ENCODE peak calls at places on chromosomes 3 and 15, in four cellular contexts. Z, V, B and G are unnamed samples.

GRCh38 chr3:195200010-195200822 is 70.7 kb downstream of the XXYLT1 start:
- DNase-seq in Z (no peak), V (no peak), B (no peak), G (no peak)

GRCh38 chr3:53045107-53045783 is 628 bp downstream of the SFMBT1 start:
- DNase-seq in Z (peak), V (peak), B (peak), G (peak)

GRCh38 chr3:180564676-180565075 is 37.3 kb upstream of the TTC14 start:
- DNase-seq in Z (no peak), V (no peak), B (no peak), G (no peak)

GRCh38 chr3:113148307-113148703 is 63.1 kb upstream of the BOC start:
- DNase-seq in Z (no peak), V (no peak), B (no peak), G (no peak)

GRCh38 chr3:13161021-13161759 is 88.0 kb upstream of the IQSEC1 start:
- DNase-seq in Z (no peak), V (no peak), B (no peak), G (no peak)

GRCh38 chr15:57395292-57395691 is 19.0 kb downstream of the CGNL1 start:
- DNase-seq in Z (no peak), V (no peak), B (no peak), G (no peak)

GRCh38 chr3:139491966-139492365 is 15.7 kb upstream of the RBP2 start:
- DNase-seq in Z (no peak), V (no peak), B (no peak), G (no peak)

GRCh38 chr3:45659661-45660566 is 29.3 kb upstream of the SACM1L start:
- DNase-seq in Z (peak), V (peak), B (peak), G (peak)

GRCh38 chr3:154139996-154140436 is 18.8 kb downstream of the ARHGEF26 start:
- DNase-seq in Z (no peak), V (no peak), B (no peak), G (no peak)

GRCh38 chr15:33067456-33067855 is 127.1 kb downstream of the FMN1 start:
- DNase-seq in Z (no peak), V (no peak), B (no peak), G (no peak)

GRCh38 chr3:183377307-183377959 is 51.0 kb downstream of the MCF2L2 start:
- DNase-seq in Z (no peak), V (no peak), B (no peak), G (no peak)

GRCh38 chr3:32238816-32239637 is 547 bp downstream of the CMTM8 start:
- DNase-seq in Z (peak), V (peak), B (peak), G (peak)

GRCh38 chr3:137642831-137643230 is 121.3 kb upstream of the SOX14 start:
- DNase-seq in Z (no peak), V (no peak), B (no peak), G (no peak)

GRCh38 chr15:100572362-100572983 is 29.5 kb downstream of the LINS1 start:
- DNase-seq in Z (no peak), V (no peak), B (no peak), G (no peak)

GRCh38 chr15:72162569-72162968 is 35.0 kb downstream of the GRAMD2A start:
- DNase-seq in Z (no peak), V (no peak), B (no peak), G (no peak)

GRCh38 chr3:46334911-46335478 is 18.9 kb upstream of the CCR2 start:
- DNase-seq in Z (no peak), V (no peak), B (no peak), G (no peak)

GRCh38 chr3:51354766-51355615 is 30.1 kb upstream of the MANF start:
- DNase-seq in Z (no peak), V (no peak), B (no peak), G (no peak)

GRCh38 chr15:61138151-61138550 is 91.0 kb downstream of the RORA start:
- DNase-seq in Z (no peak), V (no peak), B (no peak), G (no peak)

GRCh38 chr3:188568750-188569149 is 414.8 kb downstream of the LPP start:
- DNase-seq in Z (no peak), V (no peak), B (no peak), G (no peak)

GRCh38 chr15:34039180-34039486 is at the start of gene AVEN:
- DNase-seq in Z (no peak), V (no peak), B (no peak), G (no peak)

GRCh38 chr15:33016405-33017024 is 178.0 kb downstream of the FMN1 start:
- DNase-seq in Z (no peak), V (peak), B (no peak), G (no peak)

GRCh38 chr15:73600413-73601050 is 32.7 kb downstream of the NPTN start:
- DNase-seq in Z (no peak), V (no peak), B (no peak), G (no peak)

GRCh38 chr15:96361309-96362000 is 31.0 kb downstream of the NR2F2 start:
- DNase-seq in Z (no peak), V (no peak), B (no peak), G (no peak)

GRCh38 chr15:57510647-57511046 is 81.1 kb upstream of the MYZAP start:
- DNase-seq in Z (peak), V (no peak), B (no peak), G (no peak)

GRCh38 chr3:100402150-100402706 is 889 bp downstream of the LNP1 start:
- DNase-seq in Z (no peak), V (no peak), B (no peak), G (no peak)

GRCh38 chr3:36211656-36211999 is 168.7 kb upstream of the STAC start:
- DNase-seq in Z (no peak), V (no peak), B (no peak), G (no peak)

GRCh38 chr3:50648297-50648696 is 26.4 kb upstream of the DOCK3 start:
- DNase-seq in Z (no peak), V (no peak), B (peak), G (peak)